ENCODE peak calls at places on chromosomes 5 and 9, in seven cellular contexts. M is H7, W is HCT116, S is skeletal muscle cell, L is breast epithelium, Q is cardiac muscle cell, K is HFF-Myc. D is an unnamed sample.

GRCh38 chr5:137370096-137370495 is 129.0 kb downstream of the SPOCK1 start:
- DNase-seq in S (no peak), M (no peak), W (no peak), Q (no peak), K (no peak), L (no peak), D (no peak)

GRCh38 chr9:21812415-21812814 is 10.0 kb downstream of the MTAP start:
- DNase-seq in M (no peak), K (no peak), W (no peak), L (no peak), S (no peak), Q (peak), D (no peak)

GRCh38 chr9:6114424-6114823 is 99.0 kb upstream of the RANBP6 start:
- DNase-seq in S (no peak), L (no peak), K (no peak), M (no peak), W (no peak), Q (no peak), D (no peak)

GRCh38 chr5:42569953-42570548 is 146.8 kb downstream of the GHR start:
- DNase-seq in S (no peak), M (no peak), L (no peak), Q (no peak), K (no peak), W (no peak), D (no peak)

GRCh38 chr5:10111575-10111974 is 138.1 kb downstream of the ATPSCKMT start:
- DNase-seq in Q (peak), M (peak), S (no peak), K (peak), L (no peak), W (peak), D (peak)

GRCh38 chr5:73499187-73499586 is 945 bp downstream of the BTF3 start:
- DNase-seq in S (no peak), K (no peak), L (no peak), Q (peak), W (no peak), M (no peak), D (no peak)

GRCh38 chr5:54547711-54548250 is 30.2 kb downstream of the SNX18 start:
- DNase-seq in M (no peak), K (no peak), L (peak), S (peak), Q (peak), W (no peak), D (peak)

GRCh38 chr5:179166171-179166885 is 106.2 kb downstream of the ZNF354C start:
- DNase-seq in W (no peak), K (no peak), S (no peak), Q (no peak), M (no peak), L (no peak), D (no peak)

GRCh38 chr5:56979968-56980367 is 28.0 kb upstream of the MIER3 start:
- DNase-seq in K (no peak), S (no peak), Q (no peak), M (no peak), L (no peak), W (no peak), D (no peak)

GRCh38 chr5:151811593-151812321 is 40.0 kb downstream of the G3BP1 start:
- DNase-seq in M (no peak), Q (peak), S (no peak), W (no peak), K (no peak), L (peak), D (no peak)

GRCh38 chr9:123348317-123348992 is 7.5 kb upstream of the CRB2 start:
- DNase-seq in L (no peak), W (no peak), S (no peak), Q (no peak), K (no peak), M (peak), D (peak)

GRCh38 chr5:141780240-141780951 is 97.8 kb downstream of the PCDH1 start:
- DNase-seq in M (peak), L (no peak), W (no peak), Q (no peak), S (no peak), K (no peak), D (peak)

GRCh38 chr5:119212666-119213065 is 141.8 kb downstream of the DMXL1 start:
- DNase-seq in S (no peak), L (no peak), W (no peak), K (no peak), Q (no peak), M (no peak), D (no peak)

GRCh38 chr5:140381972-140382371 is 19.7 kb upstream of the ANKHD1 start:
- DNase-seq in W (no peak), M (no peak), Q (no peak), S (no peak), K (no peak), L (no peak), D (no peak)

GRCh38 chr5:89230178-89230577 is 347.2 kb upstream of the MEF2C start:
- DNase-seq in S (no peak), W (no peak), K (no peak), L (no peak), M (no peak), Q (no peak), D (no peak)

GRCh38 chr9:132768932-132769894 is 98.9 kb downstream of the GTF3C4 start:
- DNase-seq in M (peak), Q (peak), L (no peak), K (peak), S (no peak), W (no peak), D (no peak)

GRCh38 chr5:134127376-134127861 is 12.9 kb downstream of the TCF7 start:
- DNase-seq in L (no peak), K (no peak), M (no peak), S (no peak), W (no peak), Q (peak), D (no peak)

GRCh38 chr5:8399471-8399870 is 530.5 kb downstream of the MTRR start:
- DNase-seq in W (no peak), K (no peak), M (no peak), L (no peak), S (no peak), Q (no peak), D (no peak)

GRCh38 chr9:109483771-109484442 is 14.2 kb downstream of the PTPN3 start:
- DNase-seq in L (no peak), S (no peak), Q (no peak), K (no peak), W (no peak), M (no peak), D (no peak)
- H3K4me3 ChIP-seq in L (no peak), S (no peak), Q (no peak), K (no peak), W (no peak), M (no peak), D (no peak)

DNA sequence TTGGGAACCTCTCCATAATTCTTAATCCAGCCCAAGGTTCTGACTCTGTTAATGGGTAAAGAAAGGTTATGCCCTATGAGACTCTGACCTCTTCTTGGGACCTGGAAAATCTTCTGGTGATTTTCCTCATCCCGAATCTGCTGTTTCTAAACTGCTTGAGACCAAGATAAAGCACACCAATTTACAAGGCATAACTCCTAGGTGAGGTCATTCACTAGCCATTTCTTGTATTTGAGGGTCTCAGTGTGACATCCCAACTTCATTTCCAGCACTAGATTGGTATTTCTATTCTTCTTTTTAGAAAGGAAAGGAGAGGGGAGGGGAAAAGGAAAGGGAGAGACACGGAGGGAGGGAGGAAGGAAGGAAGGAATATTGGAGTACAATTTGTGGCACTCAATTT is 51.6 kb downstream of the SLC1A1 start:
- DNase-seq in Q (no peak), M (peak), L (no peak), K (no peak), W (no peak), S (no peak), D (no peak)
- H3K4me3 ChIP-seq in Q (no peak), M (no peak), L (no peak), K (no peak), W (no peak), S (no peak), D (no peak)

GRCh38 chr9:135048758-135049284 is 38.6 kb upstream of the OLFM1 start:
- DNase-seq in M (no peak), Q (no peak), L (no peak), S (no peak), W (no peak), K (no peak), D (no peak)
- H3K4me3 ChIP-seq in M (no peak), Q (no peak), L (no peak), S (no peak), W (no peak), K (no peak), D (no peak)

GRCh38 chr5:135930029-135930948 is 24.5 kb downstream of the LECT2 start:
- DNase-seq in S (no peak), M (peak), W (no peak), K (no peak), Q (no peak), L (no peak), D (peak)
- H3K4me3 ChIP-seq in S (peak), M (peak), W (no peak), K (peak), Q (peak), L (peak), D (peak)

GRCh38 chr9:19885608-19886007 is 96.8 kb upstream of the SLC24A2 start:
- DNase-seq in W (no peak), Q (no peak), S (no peak), K (no peak), L (no peak), M (no peak), D (no peak)
- H3K4me3 ChIP-seq in W (no peak), Q (no peak), S (no peak), K (no peak), L (no peak), M (no peak), D (no peak)

D was measured in WERI-Rb-1.